ENCODE peak calls at places on chromosome 19, in nine cellular contexts. V is naive thymus-derived CD4-positive, alpha-beta T cell; A is ovary; N is A549; X is mammary epithelial cell; Z is fibroblast of pulmonary artery; Y is CD8-positive, alpha-beta T cell; P is suprapubic skin; B is aorta. W is an unnamed sample.

GRCh38 chr19:13079542-13079986 is 23.1 kb downstream of the LYL1 start:
- DNase-seq in Y (no peak), P (no peak), V (no peak), X (no peak), A (peak; percentile 86), N (no peak), B (no peak), Z (peak; percentile 42), W (no peak)

GRCh38 chr19:34881982-34882381 is 44.7 kb upstream of the ZNF30 start:
- DNase-seq in Y (no peak), Z (peak; percentile 3), B (no peak), A (no peak), P (no peak), V (no peak), N (no peak), X (peak; percentile 29), W (no peak)

GRCh38 chr19:57280913-57281425 is 684 bp downstream of the ZNF460 start:
- DNase-seq in Z (no peak), B (no peak), Y (peak; percentile 32), V (peak; percentile 43), N (peak; percentile 23), X (peak; percentile 46), P (no peak), A (no peak), W (peak; percentile 24)

GRCh38 chr19:17522988-17523872 is 11.8 kb downstream of the PGLS start:
- DNase-seq in B (peak; percentile 87), P (no peak), Y (peak; percentile 24), A (no peak), Z (no peak), V (peak; percentile 45), N (no peak), X (no peak), W (no peak)

GRCh38 chr19:13036366-13036976 is 41.2 kb downstream of the NFIX start:
- DNase-seq in Y (no peak), P (no peak), X (peak; percentile 83), Z (peak; percentile 69), A (no peak), V (no peak), B (peak; percentile 76), N (no peak), W (peak; percentile 80)

GRCh38 chr19:11115895-11116446 is 26.7 kb downstream of the LDLR start:
- DNase-seq in B (no peak), Z (no peak), A (no peak), X (no peak), N (no peak), V (no peak), P (no peak), Y (no peak), W (no peak)

GRCh38 chr19:2083174-2083854 is 12.8 kb downstream of the MOB3A start:
- DNase-seq in Y (peak; percentile 75), A (no peak), B (no peak), V (peak; percentile 77), N (no peak), P (no peak), X (no peak), Z (no peak), W (no peak)

GRCh38 chr19:56508282-56508778 is 675 bp downstream of the ZNF471 start:
- DNase-seq in N (no peak), A (no peak), X (no peak), V (no peak), Z (no peak), B (no peak), P (no peak), Y (no peak), W (no peak)

GRCh38 chr19:3099347-3100145 is 5.4 kb downstream of the GNA11 start:
- DNase-seq in A (no peak), V (no peak), X (no peak), N (no peak), B (no peak), Z (no peak), P (no peak), Y (no peak), W (no peak)

GRCh38 chr19:55173717-55174409 is 6.2 kb downstream of the SYT5 start:
- DNase-seq in B (peak; percentile 80), A (no peak), Z (peak; percentile 78), V (no peak), N (peak; percentile 95), P (no peak), Y (peak; percentile 25), X (peak; percentile 30), W (peak; percentile 47)

GRCh38 chr19:13260883-13261653 is 110.9 kb downstream of the IER2 start:
- DNase-seq in N (peak; percentile 58), Y (no peak), B (no peak), A (no peak), Z (peak; percentile 68), V (no peak), P (no peak), X (peak; percentile 94), W (no peak)

GRCh38 chr19:52138614-52139290 is 986 bp downstream of the ZNF616 start:
- DNase-seq in N (no peak), Z (peak; percentile 12), B (no peak), X (no peak), V (peak; percentile 2), A (peak; percentile 18), P (no peak), Y (no peak), W (no peak)

GRCh38 chr19:17296278-17296677 is 6.9 kb downstream of the ABHD8 start:
- DNase-seq in Z (no peak), X (peak; percentile 50), N (peak; percentile 65), P (no peak), B (no peak), A (no peak), V (no peak), Y (no peak), W (no peak)

GRCh38 chr19:54485846-54486245 is 12.8 kb upstream of the CDC42EP5 start:
- DNase-seq in N (no peak), X (no peak), V (no peak), A (no peak), Y (no peak), P (no peak), B (no peak), Z (no peak), W (no peak)

GRCh38 chr19:6691342-6691741 is 21.4 kb upstream of the TNFSF14 start:
- DNase-seq in Y (no peak), N (no peak), A (no peak), B (no peak), V (no peak), X (no peak), Z (no peak), P (no peak), W (no peak)

GRCh38 chr19:6692027-6692426 is 22.1 kb upstream of the TNFSF14 start:
- DNase-seq in Y (no peak), N (no peak), Z (no peak), V (no peak), P (no peak), A (no peak), X (no peak), B (no peak), W (no peak)

GRCh38 chr19:6694147-6694815 is 24.3 kb upstream of the TNFSF14 start:
- DNase-seq in A (no peak), V (no peak), B (peak; percentile 38), Y (no peak), Z (no peak), X (no peak), P (no peak), N (no peak), W (no peak)

GRCh38 chr19:6693056-6693471 is 23.1 kb upstream of the TNFSF14 start:
- DNase-seq in A (no peak), V (no peak), P (no peak), Y (no peak), N (no peak), X (no peak), Z (no peak), B (peak; percentile 33), W (no peak)

DNA sequence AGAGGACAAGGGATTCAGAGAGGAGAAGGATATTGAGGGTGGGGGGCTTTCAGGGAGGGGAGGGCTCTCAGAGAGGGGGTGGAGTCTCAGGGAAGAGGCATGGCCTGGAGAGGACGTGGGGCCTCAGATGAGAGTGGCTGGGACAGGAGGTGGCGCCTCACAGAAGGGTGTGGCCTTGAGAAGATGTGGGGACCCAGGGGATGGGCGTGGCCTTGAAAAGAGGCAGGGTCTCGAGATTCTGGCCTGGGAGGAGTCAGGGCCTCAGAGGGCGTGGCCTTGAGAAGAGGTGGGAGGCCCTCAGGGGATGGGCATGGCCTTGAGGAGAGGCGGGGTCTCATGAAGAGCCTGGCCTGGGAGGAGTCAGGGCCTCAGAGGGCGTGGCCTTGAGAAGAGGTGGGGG is 23.7 kb upstream of the TNFSF14 start:
- DNase-seq in P (no peak), X (no peak), A (no peak), Y (no peak), B (peak; percentile 41), V (no peak), Z (no peak), N (no peak), W (no peak)
- H3K4me3 ChIP-seq in P (no peak overlapping the region), X (no peak overlapping the region), A (no peak overlapping the region), Y (no peak overlapping the region), B (no peak overlapping the region), V (no peak overlapping the region), Z (no peak overlapping the region), N (no peak overlapping the region), W (no peak overlapping the region)

GRCh38 chr19:48190288-48191284 is 20.1 kb downstream of the ZSWIM9 start:
- DNase-seq in V (no peak), Y (peak; percentile 68), Z (peak; percentile 65), A (no peak), P (no peak), N (no peak), X (peak; percentile 99), B (no peak), W (peak; percentile 11)
- H3K4me3 ChIP-seq in V (no peak overlapping the region), Y (no peak overlapping the region), Z (no peak overlapping the region), A (no peak overlapping the region), P (no peak overlapping the region), N (no peak overlapping the region), X (no peak overlapping the region), B (no peak overlapping the region), W (no peak overlapping the region)

DNA sequence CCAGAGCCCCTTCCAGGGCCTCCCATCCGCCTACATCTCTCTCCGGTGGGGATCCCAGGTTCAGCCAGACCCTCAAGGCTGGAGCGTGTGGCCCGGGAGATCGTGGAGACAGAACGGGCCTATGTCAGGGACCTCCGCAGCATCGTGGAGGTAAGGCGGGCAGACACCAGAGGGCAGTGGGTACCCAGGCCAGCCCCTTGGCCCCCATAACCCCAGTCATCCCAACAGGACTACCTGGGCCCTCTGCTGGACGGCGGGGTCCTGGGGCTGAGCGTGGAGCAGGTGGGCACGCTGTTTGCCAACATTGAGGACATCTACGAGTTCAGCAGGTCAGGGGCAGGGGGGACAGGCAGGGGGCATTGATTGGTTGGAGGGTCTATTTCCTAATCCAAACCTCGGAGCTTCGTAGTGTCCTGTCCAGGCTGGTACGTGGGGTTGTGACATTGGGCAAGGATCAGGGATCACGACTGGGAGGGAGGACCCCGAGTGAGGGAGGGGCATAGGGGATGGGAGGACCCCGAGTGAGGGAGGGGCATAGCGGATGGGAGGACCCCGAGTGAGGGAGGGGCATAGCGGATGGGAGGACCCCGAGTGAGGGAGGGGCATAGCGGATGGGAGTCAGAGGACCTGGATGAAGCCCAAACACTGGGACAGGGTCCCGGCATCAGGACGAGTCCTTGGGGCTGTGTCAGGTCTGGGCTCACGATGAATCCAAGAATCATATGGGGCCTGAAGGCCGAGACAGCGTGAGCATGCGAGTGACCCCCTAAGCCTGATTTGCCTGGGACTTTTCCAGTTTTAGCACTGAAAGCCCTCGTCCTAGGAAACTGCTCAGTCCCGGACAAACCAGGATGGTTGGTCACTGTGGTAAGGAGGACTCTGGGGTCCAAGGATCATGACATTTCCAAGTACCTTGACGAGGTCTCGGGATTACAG is 2.9 kb downstream of the PLEKHG2 start:
- DNase-seq in X (no peak), N (no peak), A (no peak), Y (no peak), B (no peak), P (no peak), Z (no peak), V (no peak), W (no peak)
- H3K4me3 ChIP-seq in X (no peak overlapping the region), N (no peak overlapping the region), A (no peak overlapping the region), Y (no peak overlapping the region), B (no peak overlapping the region), P (peak overlapping the region; percentile 93), Z (peak overlapping the region; percentile 97), V (no peak overlapping the region), W (no peak overlapping the region)

GRCh38 chr19:927707-928401 is 2.0 kb downstream of the ARID3A start:
- DNase-seq in A (no peak), V (no peak), Y (no peak), N (no peak), P (no peak), B (peak; percentile 45), Z (no peak), X (no peak), W (peak; percentile 35)
- H3K4me3 ChIP-seq in A (no peak overlapping the region), V (no peak overlapping the region), Y (no peak overlapping the region), N (peak overlapping the region; percentile 91), P (peak overlapping the region; percentile 97), B (no peak overlapping the region), Z (peak overlapping the region; percentile 79), X (no peak overlapping the region), W (no peak overlapping the region)